ENCODE peak calls at places on chromosomes 12 and 14, in six cellular contexts. J, D, A, I, L and S are unnamed samples.
A peak's percentile ranks its signal among the peaks of the same experiment; 100 is the strongest.

GRCh38 chr12:42921741-42922511 is 332.4 kb upstream of the PRICKLE1 start:
- DNase-seq in A (no peak), I (no peak), D (no peak), J (no peak), L (peak; percentile 40), S (no peak)

GRCh38 chr14:35365130-35366047 is 39.2 kb downstream of the NFKBIA start:
- DNase-seq in J (no peak), I (peak; percentile 28), A (no peak), L (peak; percentile 84), D (peak; percentile 92), S (peak; percentile 82)

GRCh38 chr14:92323031-92323915 is at the start of gene SLC24A4:
- DNase-seq in L (no peak), I (no peak), D (no peak), A (peak; percentile 76), J (peak; percentile 60), S (no peak)

GRCh38 chr14:57822081-57822480 is 43.8 kb downstream of the SLC35F4 start:
- DNase-seq in L (no peak), A (no peak), D (no peak), J (no peak), I (no peak), S (peak; percentile 62)

GRCh38 chr12:98870521-98870920 is 225.4 kb downstream of the APAF1 start:
- DNase-seq in D (no peak), I (no peak), A (no peak), J (no peak), L (no peak), S (no peak)

GRCh38 chr12:131437706-131438210 is 273.1 kb upstream of the SFSWAP start:
- DNase-seq in A (no peak), D (no peak), L (no peak), I (no peak), J (no peak), S (no peak)

GRCh38 chr12:16670456-16671050 is 64.6 kb upstream of the LMO3 start:
- DNase-seq in D (no peak), L (no peak), A (no peak), J (no peak), I (no peak), S (peak; percentile 33)

GRCh38 chr14:77028384-77029246 is at the start of gene IRF2BPL:
- DNase-seq in J (peak; percentile 97), L (peak; percentile 99), A (peak; percentile 97), I (peak; percentile 98), D (peak; percentile 100), S (peak; percentile 98)

GRCh38 chr14:22319526-22320352 is 269.3 kb downstream of the DAD1 start:
- DNase-seq in I (peak; percentile 55), A (no peak), L (peak; percentile 59), J (peak; percentile 53), D (no peak), S (peak; percentile 62)

GRCh38 chr12:108595711-108596647 is 1.9 kb downstream of the TMEM119 start:
- DNase-seq in L (no peak), A (no peak), D (peak; percentile 49), J (no peak), I (no peak), S (no peak)

GRCh38 chr12:23014749-23015148 is 389.8 kb downstream of the ETNK1 start:
- DNase-seq in A (no peak), L (no peak), D (no peak), I (no peak), J (no peak), S (no peak)

GRCh38 chr14:74571901-74572828 is 39.9 kb downstream of the LTBP2 start:
- DNase-seq in D (no peak), J (peak; percentile 65), A (peak; percentile 53), I (no peak), L (peak; percentile 88), S (peak; percentile 97)

GRCh38 chr12:90290980-90291975 is 582.6 kb upstream of the ATP2B1 start:
- DNase-seq in J (no peak), A (no peak), I (no peak), D (no peak), L (peak; percentile 83), S (no peak)

GRCh38 chr12:68769941-68770340 is 24.0 kb downstream of the SLC35E3 start:
- DNase-seq in D (no peak), I (no peak), A (no peak), L (no peak), J (no peak), S (no peak)

GRCh38 chr14:22391908-22392307 is 197.1 kb downstream of the DAD1 start:
- DNase-seq in A (peak; percentile 34), L (peak; percentile 78), J (peak; percentile 51), I (peak; percentile 58), D (no peak), S (peak; percentile 76)

GRCh38 chr14:21069388-21070082 is 569 bp upstream of the ARHGEF40 start:
- DNase-seq in A (no peak), L (no peak), I (peak; percentile 56), J (peak; percentile 52), D (peak; percentile 73), S (no peak)

GRCh38 chr12:43722621-43723020 is 36.0 kb downstream of the PUS7L start:
- DNase-seq in I (no peak), L (no peak), D (no peak), A (no peak), J (no peak), S (no peak)

GRCh38 chr12:51864701-51865469 is 16.4 kb upstream of the FIGNL2 start:
- DNase-seq in D (peak; percentile 61), J (peak; percentile 50), A (peak; percentile 19), L (no peak), I (no peak), S (no peak)

GRCh38 chr12:12404297-12404696 is 47.4 kb downstream of the BORCS5 start:
- DNase-seq in I (no peak), D (no peak), A (no peak), L (no peak), J (no peak), S (no peak)

GRCh38 chr12:89427508-89428156 is 75.3 kb upstream of the DUSP6 start:
- DNase-seq in D (no peak), J (no peak), I (no peak), A (no peak), L (no peak), S (no peak)

GRCh38 chr12:386651-387050 is 2.5 kb downstream of the KDM5A start:
- DNase-seq in J (no peak), L (peak; percentile 17), I (no peak), D (no peak), A (no peak), S (peak; percentile 6)

GRCh38 chr14:94337274-94337673 is 14.1 kb upstream of the SERPINA6 start:
- DNase-seq in L (no peak), I (no peak), J (no peak), D (no peak), A (no peak), S (peak; percentile 39)

GRCh38 chr12:95553202-95553943 is 2.1 kb upstream of the USP44 start:
- DNase-seq in A (no peak), J (no peak), D (no peak), L (no peak), I (no peak), S (no peak)

DNA sequence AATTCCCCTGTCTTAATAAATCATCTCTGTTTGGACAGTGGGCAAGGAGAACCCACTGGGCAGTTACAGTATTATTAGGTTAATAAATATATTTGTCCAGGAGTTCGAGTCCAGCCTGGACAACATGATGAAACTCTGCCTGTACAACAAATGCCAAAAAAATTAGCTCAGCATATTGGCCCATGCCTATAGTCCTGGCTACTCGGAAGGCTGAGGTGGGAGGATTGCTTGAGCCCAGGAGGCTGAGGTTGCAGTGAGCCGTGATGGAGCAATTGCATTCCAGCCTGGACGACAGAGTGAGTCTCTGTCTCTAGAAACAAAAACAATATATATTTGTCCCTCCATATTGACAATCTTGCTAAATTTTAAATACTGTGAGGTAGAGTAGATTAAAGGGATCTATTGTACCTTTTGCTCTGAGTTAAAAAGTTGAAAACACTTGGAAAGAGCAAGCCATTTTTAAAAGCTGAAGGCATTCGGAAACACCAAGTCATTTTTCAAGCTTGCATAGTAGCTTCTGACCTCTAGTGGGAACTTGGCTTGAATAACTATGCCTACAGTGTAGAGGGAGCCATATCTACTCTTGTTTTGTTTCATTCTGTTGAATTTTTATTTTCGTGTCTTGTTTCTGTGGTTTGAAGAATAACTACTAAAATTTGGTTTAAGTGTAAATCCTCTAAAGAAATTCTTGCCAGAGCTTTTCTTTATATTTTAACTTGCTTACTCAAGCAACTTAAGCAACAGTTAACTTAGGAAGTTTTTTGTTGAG is 14.6 kb upstream of the EEA1 start:
- DNase-seq in I (no peak), D (no peak), L (no peak), J (no peak), A (no peak), S (peak; percentile 16)
- TF ChIP-seq CTCF in I (no peak), D (no peak), L (no peak), J (no peak), A (no peak), S (no peak)

GRCh38 chr14:102785598-102785963 is 8.3 kb downstream of the TRAF3 start:
- DNase-seq in D (no peak), A (no peak), J (no peak), L (no peak), I (no peak), S (no peak)
- TF ChIP-seq CTCF in D (no peak), A (no peak), J (no peak), L (no peak), I (no peak), S (no peak)

GRCh38 chr12:29844667-29845066 is 60.9 kb upstream of the TMTC1 start:
- DNase-seq in A (no peak), J (no peak), D (no peak), I (no peak), L (no peak), S (peak; percentile 35)
- TF ChIP-seq CTCF in A (no peak), J (no peak), D (no peak), I (no peak), L (no peak), S (peak; percentile 16)

DNA sequence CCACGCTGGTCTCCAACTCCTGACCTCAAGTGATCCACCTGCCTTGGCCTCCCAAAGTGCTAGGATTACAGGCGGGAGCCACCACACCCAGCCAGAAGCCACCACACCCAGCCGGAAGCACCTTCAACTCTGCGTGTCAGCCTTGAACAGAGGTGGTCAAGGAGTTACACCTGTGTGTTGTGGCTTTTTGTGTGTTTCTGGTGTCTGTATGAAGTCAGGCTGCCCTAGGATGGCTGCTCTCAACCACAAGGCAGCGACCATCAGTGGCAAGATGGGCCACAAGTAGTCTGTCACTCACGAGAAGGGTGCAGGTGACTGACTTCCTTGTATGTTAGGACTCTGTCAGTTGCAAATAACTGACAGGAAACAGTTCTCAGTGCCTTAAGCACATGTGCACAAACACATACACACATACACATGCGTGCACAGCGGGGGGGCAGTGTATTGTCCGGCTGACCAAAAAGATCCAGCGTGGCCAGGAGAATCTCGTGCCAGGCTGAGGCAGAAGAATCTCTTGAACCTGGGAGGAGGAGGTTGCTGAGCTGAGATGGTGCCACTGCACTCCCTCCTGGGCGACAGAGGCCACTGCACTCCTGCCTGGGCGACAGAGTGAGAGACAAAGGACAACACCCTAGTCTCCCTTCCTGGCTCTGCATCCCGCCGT is 13.5 kb downstream of the P2RX4 start:
- DNase-seq in J (no peak), I (peak; percentile 37), A (no peak), D (peak; percentile 58), L (no peak), S (peak; percentile 17)
- TF ChIP-seq CTCF in J (no peak), I (peak; percentile 17), A (peak; percentile 19), D (no peak), L (no peak), S (peak; percentile 27)

DNA sequence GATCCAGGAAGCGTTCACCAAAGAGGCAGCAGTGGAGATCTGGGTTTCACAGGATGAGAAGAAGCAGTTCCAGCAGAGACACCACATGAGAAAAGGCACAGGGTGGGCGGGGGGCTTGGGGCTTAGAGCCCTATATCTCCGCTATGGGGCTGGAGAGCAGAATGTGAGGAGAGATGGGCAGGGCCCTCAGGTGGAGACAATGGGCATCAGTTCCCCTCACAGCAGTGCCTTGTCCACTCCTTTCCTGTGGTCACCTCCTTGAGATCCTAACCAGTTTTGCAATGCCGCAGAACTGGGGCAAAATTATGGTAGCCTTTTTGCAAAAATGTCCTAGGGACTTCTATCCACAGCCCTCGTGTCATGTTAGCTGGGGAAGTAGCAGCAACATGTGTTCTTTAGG is 27.5 kb downstream of the DHRS2 start:
- DNase-seq in J (no peak), L (no peak), I (no peak), D (no peak), A (no peak), S (no peak)
- TF ChIP-seq CTCF in J (no peak), L (no peak), I (no peak), D (no peak), A (no peak), S (no peak)